ENCODE peak calls at places on chromosome 4, in nine cellular contexts. One of them, this sample, is unnamed.
A peak's percentile ranks its signal among the peaks of the same experiment; 100 is the strongest.

GRCh38 chr4:71441186-71442169 is 102.7 kb downstream of the SLC4A4 start:
- DNase-seq in stimulated activated CD4-positive, alpha-beta T cell treated with anti-CD3 and anti-CD28 coated beads, Interleukin-1b, Interleukin-23, amount 100 ng/mL, for 24 hours: no peak
- DNase-seq in NCI-H1417: no peak
- DNase-seq in Peyer's patch: no peak
- DNase-seq in H4: no peak
- DNase-seq in COR-L47: no peak
- DNase-seq in amniotic stem cell: no peak
- DNase-seq in psoas muscle: no peak
- DNase-seq in DMS79 treated with DMSO at 0.1 percent for 48 hours: no peak
- DNase-seq in this sample: no peak

GRCh38 chr4:138540056-138540800 is 298.1 kb upstream of the SLC7A11 start:
- DNase-seq in stimulated activated CD4-positive, alpha-beta T cell treated with anti-CD3 and anti-CD28 coated beads, Interleukin-1b, Interleukin-23, amount 100 ng/mL, for 24 hours: no peak
- DNase-seq in NCI-H1417: no peak
- DNase-seq in Peyer's patch: no peak
- DNase-seq in H4: no peak
- DNase-seq in COR-L47: no peak
- DNase-seq in amniotic stem cell: no peak
- DNase-seq in psoas muscle: no peak
- DNase-seq in DMS79 treated with DMSO at 0.1 percent for 48 hours: no peak
- DNase-seq in this sample: no peak

GRCh38 chr4:162322054-162322453 is 158.3 kb upstream of the FSTL5 start:
- DNase-seq in stimulated activated CD4-positive, alpha-beta T cell treated with anti-CD3 and anti-CD28 coated beads, Interleukin-1b, Interleukin-23, amount 100 ng/mL, for 24 hours: no peak
- DNase-seq in NCI-H1417: no peak
- DNase-seq in Peyer's patch: no peak
- DNase-seq in H4: no peak
- DNase-seq in COR-L47: no peak
- DNase-seq in amniotic stem cell: no peak
- DNase-seq in psoas muscle: no peak
- DNase-seq in DMS79 treated with DMSO at 0.1 percent for 48 hours: no peak
- DNase-seq in this sample: no peak

GRCh38 chr4:81454498-81454897 is 17.2 kb downstream of the RASGEF1B start:
- DNase-seq in stimulated activated CD4-positive, alpha-beta T cell treated with anti-CD3 and anti-CD28 coated beads, Interleukin-1b, Interleukin-23, amount 100 ng/mL, for 24 hours: peak; percentile 4
- DNase-seq in NCI-H1417: peak; percentile 16
- DNase-seq in Peyer's patch: peak; percentile 73
- DNase-seq in H4: no peak
- DNase-seq in COR-L47: no peak
- DNase-seq in amniotic stem cell: no peak
- DNase-seq in psoas muscle: no peak
- DNase-seq in DMS79 treated with DMSO at 0.1 percent for 48 hours: no peak
- DNase-seq in this sample: no peak

GRCh38 chr4:110164251-110164650 is 34.2 kb downstream of the ELOVL6 start:
- DNase-seq in stimulated activated CD4-positive, alpha-beta T cell treated with anti-CD3 and anti-CD28 coated beads, Interleukin-1b, Interleukin-23, amount 100 ng/mL, for 24 hours: no peak
- DNase-seq in NCI-H1417: no peak
- DNase-seq in Peyer's patch: no peak
- DNase-seq in H4: no peak
- DNase-seq in COR-L47: no peak
- DNase-seq in amniotic stem cell: peak; percentile 10
- DNase-seq in psoas muscle: no peak
- DNase-seq in DMS79 treated with DMSO at 0.1 percent for 48 hours: no peak
- DNase-seq in this sample: no peak

GRCh38 chr4:124025423-124025822 is 628.8 kb downstream of the SPRY1 start:
- DNase-seq in stimulated activated CD4-positive, alpha-beta T cell treated with anti-CD3 and anti-CD28 coated beads, Interleukin-1b, Interleukin-23, amount 100 ng/mL, for 24 hours: no peak
- DNase-seq in NCI-H1417: peak; percentile 40
- DNase-seq in Peyer's patch: no peak
- DNase-seq in H4: no peak
- DNase-seq in COR-L47: no peak
- DNase-seq in amniotic stem cell: no peak
- DNase-seq in psoas muscle: no peak
- DNase-seq in DMS79 treated with DMSO at 0.1 percent for 48 hours: no peak
- DNase-seq in this sample: no peak

GRCh38 chr4:8215001-8215427 is 15.9 kb downstream of the SH3TC1 start:
- DNase-seq in stimulated activated CD4-positive, alpha-beta T cell treated with anti-CD3 and anti-CD28 coated beads, Interleukin-1b, Interleukin-23, amount 100 ng/mL, for 24 hours: no peak
- DNase-seq in NCI-H1417: peak; percentile 70
- DNase-seq in Peyer's patch: no peak
- DNase-seq in H4: peak; percentile 88
- DNase-seq in COR-L47: peak; percentile 69
- DNase-seq in amniotic stem cell: peak; percentile 20
- DNase-seq in psoas muscle: no peak
- DNase-seq in DMS79 treated with DMSO at 0.1 percent for 48 hours: peak; percentile 37
- DNase-seq in this sample: peak; percentile 72

GRCh38 chr4:81510643-81511189 is 39.0 kb upstream of the RASGEF1B start:
- DNase-seq in stimulated activated CD4-positive, alpha-beta T cell treated with anti-CD3 and anti-CD28 coated beads, Interleukin-1b, Interleukin-23, amount 100 ng/mL, for 24 hours: no peak
- DNase-seq in NCI-H1417: peak; percentile 16
- DNase-seq in Peyer's patch: no peak
- DNase-seq in H4: no peak
- DNase-seq in COR-L47: no peak
- DNase-seq in amniotic stem cell: no peak
- DNase-seq in psoas muscle: no peak
- DNase-seq in DMS79 treated with DMSO at 0.1 percent for 48 hours: no peak
- DNase-seq in this sample: no peak

GRCh38 chr4:76434901-76435688 is at the start of gene SHROOM3:
- DNase-seq in stimulated activated CD4-positive, alpha-beta T cell treated with anti-CD3 and anti-CD28 coated beads, Interleukin-1b, Interleukin-23, amount 100 ng/mL, for 24 hours: no peak
- DNase-seq in NCI-H1417: peak; percentile 50
- DNase-seq in Peyer's patch: no peak
- DNase-seq in H4: peak; percentile 18
- DNase-seq in COR-L47: no peak
- DNase-seq in amniotic stem cell: no peak
- DNase-seq in psoas muscle: no peak
- DNase-seq in DMS79 treated with DMSO at 0.1 percent for 48 hours: peak; percentile 82
- DNase-seq in this sample: no peak

GRCh38 chr4:123481034-123481433 is 84.4 kb downstream of the SPRY1 start:
- DNase-seq in stimulated activated CD4-positive, alpha-beta T cell treated with anti-CD3 and anti-CD28 coated beads, Interleukin-1b, Interleukin-23, amount 100 ng/mL, for 24 hours: no peak
- DNase-seq in NCI-H1417: no peak
- DNase-seq in Peyer's patch: no peak
- DNase-seq in H4: peak; percentile 15
- DNase-seq in COR-L47: no peak
- DNase-seq in amniotic stem cell: peak; percentile 9
- DNase-seq in psoas muscle: no peak
- DNase-seq in DMS79 treated with DMSO at 0.1 percent for 48 hours: no peak
- DNase-seq in this sample: no peak

GRCh38 chr4:187378441-187378840 is 617.1 kb upstream of the ZFP42 start:
- DNase-seq in stimulated activated CD4-positive, alpha-beta T cell treated with anti-CD3 and anti-CD28 coated beads, Interleukin-1b, Interleukin-23, amount 100 ng/mL, for 24 hours: no peak
- DNase-seq in NCI-H1417: no peak
- DNase-seq in Peyer's patch: no peak
- DNase-seq in H4: no peak
- DNase-seq in COR-L47: no peak
- DNase-seq in amniotic stem cell: no peak
- DNase-seq in psoas muscle: no peak
- DNase-seq in DMS79 treated with DMSO at 0.1 percent for 48 hours: no peak
- DNase-seq in this sample: no peak

GRCh38 chr4:25861951-25862410 is 807 bp downstream of the SEL1L3 start:
- DNase-seq in stimulated activated CD4-positive, alpha-beta T cell treated with anti-CD3 and anti-CD28 coated beads, Interleukin-1b, Interleukin-23, amount 100 ng/mL, for 24 hours: peak; percentile 17
- DNase-seq in NCI-H1417: peak; percentile 70
- DNase-seq in Peyer's patch: peak; percentile 68
- DNase-seq in H4: peak; percentile 44
- DNase-seq in COR-L47: peak; percentile 25
- DNase-seq in amniotic stem cell: no peak
- DNase-seq in psoas muscle: no peak
- DNase-seq in DMS79 treated with DMSO at 0.1 percent for 48 hours: no peak
- DNase-seq in this sample: no peak

GRCh38 chr4:48665555-48666186 is 114.4 kb downstream of the FRYL start:
- DNase-seq in stimulated activated CD4-positive, alpha-beta T cell treated with anti-CD3 and anti-CD28 coated beads, Interleukin-1b, Interleukin-23, amount 100 ng/mL, for 24 hours: no peak
- DNase-seq in NCI-H1417: no peak
- DNase-seq in Peyer's patch: no peak
- DNase-seq in H4: peak; percentile 30
- DNase-seq in COR-L47: no peak
- DNase-seq in amniotic stem cell: no peak
- DNase-seq in psoas muscle: no peak
- DNase-seq in DMS79 treated with DMSO at 0.1 percent for 48 hours: no peak
- DNase-seq in this sample: no peak

GRCh38 chr4:82561745-82562552 is at the start of gene TMEM150C:
- DNase-seq in stimulated activated CD4-positive, alpha-beta T cell treated with anti-CD3 and anti-CD28 coated beads, Interleukin-1b, Interleukin-23, amount 100 ng/mL, for 24 hours: no peak
- DNase-seq in NCI-H1417: peak; percentile 85
- DNase-seq in Peyer's patch: no peak
- DNase-seq in H4: peak; percentile 11
- DNase-seq in COR-L47: peak; percentile 30
- DNase-seq in amniotic stem cell: no peak
- DNase-seq in psoas muscle: peak; percentile 28
- DNase-seq in DMS79 treated with DMSO at 0.1 percent for 48 hours: peak; percentile 22
- DNase-seq in this sample: no peak

GRCh38 chr4:69056921-69057562 is 39.2 kb upstream of the UGT2B7 start:
- DNase-seq in stimulated activated CD4-positive, alpha-beta T cell treated with anti-CD3 and anti-CD28 coated beads, Interleukin-1b, Interleukin-23, amount 100 ng/mL, for 24 hours: no peak
- DNase-seq in NCI-H1417: no peak
- DNase-seq in Peyer's patch: no peak
- DNase-seq in H4: no peak
- DNase-seq in COR-L47: no peak
- DNase-seq in amniotic stem cell: no peak
- DNase-seq in psoas muscle: no peak
- DNase-seq in DMS79 treated with DMSO at 0.1 percent for 48 hours: no peak
- DNase-seq in this sample: no peak

GRCh38 chr4:40672528-40673522 is 43.2 kb upstream of the RBM47 start:
- DNase-seq in stimulated activated CD4-positive, alpha-beta T cell treated with anti-CD3 and anti-CD28 coated beads, Interleukin-1b, Interleukin-23, amount 100 ng/mL, for 24 hours: peak; percentile 7
- DNase-seq in NCI-H1417: peak; percentile 16
- DNase-seq in Peyer's patch: peak; percentile 46
- DNase-seq in H4: peak; percentile 100
- DNase-seq in COR-L47: no peak
- DNase-seq in amniotic stem cell: peak; percentile 83
- DNase-seq in psoas muscle: peak; percentile 15
- DNase-seq in DMS79 treated with DMSO at 0.1 percent for 48 hours: peak; percentile 14
- DNase-seq in this sample: no peak

GRCh38 chr4:6272863-6273660 is 3.4 kb downstream of the WFS1 start:
- DNase-seq in stimulated activated CD4-positive, alpha-beta T cell treated with anti-CD3 and anti-CD28 coated beads, Interleukin-1b, Interleukin-23, amount 100 ng/mL, for 24 hours: no peak
- DNase-seq in NCI-H1417: no peak
- DNase-seq in Peyer's patch: no peak
- DNase-seq in H4: peak; percentile 87
- DNase-seq in COR-L47: no peak
- DNase-seq in amniotic stem cell: peak; percentile 68
- DNase-seq in psoas muscle: no peak
- DNase-seq in DMS79 treated with DMSO at 0.1 percent for 48 hours: no peak
- DNase-seq in this sample: no peak

GRCh38 chr4:41506071-41506470 is 31.9 kb upstream of the LIMCH1 start:
- DNase-seq in stimulated activated CD4-positive, alpha-beta T cell treated with anti-CD3 and anti-CD28 coated beads, Interleukin-1b, Interleukin-23, amount 100 ng/mL, for 24 hours: no peak
- DNase-seq in NCI-H1417: no peak
- DNase-seq in Peyer's patch: no peak
- DNase-seq in H4: no peak
- DNase-seq in COR-L47: no peak
- DNase-seq in amniotic stem cell: no peak
- DNase-seq in psoas muscle: no peak
- DNase-seq in DMS79 treated with DMSO at 0.1 percent for 48 hours: no peak
- DNase-seq in this sample: no peak

GRCh38 chr4:85084371-85085170 is 118.1 kb upstream of the WDFY3 start:
- DNase-seq in stimulated activated CD4-positive, alpha-beta T cell treated with anti-CD3 and anti-CD28 coated beads, Interleukin-1b, Interleukin-23, amount 100 ng/mL, for 24 hours: no peak
- DNase-seq in NCI-H1417: peak; percentile 89
- DNase-seq in Peyer's patch: no peak
- DNase-seq in H4: peak; percentile 64
- DNase-seq in COR-L47: peak; percentile 60
- DNase-seq in amniotic stem cell: peak; percentile 65
- DNase-seq in psoas muscle: no peak
- DNase-seq in DMS79 treated with DMSO at 0.1 percent for 48 hours: peak; percentile 26
- DNase-seq in this sample: no peak

GRCh38 chr4:107922486-107923473 is 8.6 kb upstream of the CYP2U1 start:
- DNase-seq in stimulated activated CD4-positive, alpha-beta T cell treated with anti-CD3 and anti-CD28 coated beads, Interleukin-1b, Interleukin-23, amount 100 ng/mL, for 24 hours: no peak
- DNase-seq in NCI-H1417: no peak
- DNase-seq in Peyer's patch: no peak
- DNase-seq in H4: no peak
- DNase-seq in COR-L47: no peak
- DNase-seq in amniotic stem cell: no peak
- DNase-seq in psoas muscle: no peak
- DNase-seq in DMS79 treated with DMSO at 0.1 percent for 48 hours: no peak
- DNase-seq in this sample: no peak

GRCh38 chr4:117893207-117893606 is 141.1 kb upstream of the NDST3 start:
- DNase-seq in stimulated activated CD4-positive, alpha-beta T cell treated with anti-CD3 and anti-CD28 coated beads, Interleukin-1b, Interleukin-23, amount 100 ng/mL, for 24 hours: no peak
- DNase-seq in NCI-H1417: no peak
- DNase-seq in Peyer's patch: no peak
- DNase-seq in H4: no peak
- DNase-seq in COR-L47: no peak
- DNase-seq in amniotic stem cell: no peak
- DNase-seq in psoas muscle: no peak
- DNase-seq in DMS79 treated with DMSO at 0.1 percent for 48 hours: no peak
- DNase-seq in this sample: no peak

GRCh38 chr4:139735381-139736256 is 70.0 kb downstream of the MGST2 start:
- DNase-seq in stimulated activated CD4-positive, alpha-beta T cell treated with anti-CD3 and anti-CD28 coated beads, Interleukin-1b, Interleukin-23, amount 100 ng/mL, for 24 hours: no peak
- DNase-seq in NCI-H1417: peak; percentile 49
- DNase-seq in Peyer's patch: no peak
- DNase-seq in H4: no peak
- DNase-seq in COR-L47: no peak
- DNase-seq in amniotic stem cell: no peak
- DNase-seq in psoas muscle: peak; percentile 38
- DNase-seq in DMS79 treated with DMSO at 0.1 percent for 48 hours: no peak
- DNase-seq in this sample: no peak

This sample was measured in NCI-H2081 treated with DMSO at 0.1 percent for 48 hours.